ENCODE peak calls at places on chromosomes 5 and 9, in four cellular contexts. F, Q, E and W are unnamed samples.

GRCh38 chr9:81894891-81895290 is 33.3 kb upstream of the SPATA31D4 start:
- DNase-seq in Q (no peak), F (no peak), E (no peak), W (no peak)

GRCh38 chr9:114487607-114488300 is 17.5 kb downstream of the WHRN start:
- DNase-seq in Q (no peak), F (peak), E (peak), W (peak)

GRCh38 chr5:68932830-68933434 is 160.9 kb upstream of the SLC30A5 start:
- DNase-seq in E (peak), F (no peak), Q (no peak), W (peak)

GRCh38 chr5:135696317-135696716 is 117.5 kb upstream of the CXCL14 start:
- DNase-seq in E (no peak), Q (no peak), F (no peak), W (no peak)

GRCh38 chr9:106718996-106719395 is 144.0 kb upstream of the ZNF462 start:
- DNase-seq in F (no peak), E (no peak), Q (no peak), W (peak)

GRCh38 chr5:136924490-136924889 is 559.1 kb upstream of the TRPC7 start:
- DNase-seq in Q (no peak), E (no peak), F (no peak), W (no peak)

GRCh38 chr9:81848472-81848871 is 79.8 kb upstream of the SPATA31D4 start:
- DNase-seq in E (no peak), F (no peak), Q (no peak), W (peak)

GRCh38 chr5:77359231-77359630 is 132.9 kb downstream of the WDR41 start:
- DNase-seq in Q (no peak), F (no peak), E (no peak), W (no peak)

GRCh38 chr9:33151007-33151557 is 16.1 kb downstream of the B4GALT1 start:
- DNase-seq in F (no peak), E (peak), Q (peak), W (peak)

GRCh38 chr9:6925841-6926240 is 168.1 kb downstream of the KDM4C start:
- DNase-seq in F (no peak), E (no peak), Q (no peak), W (no peak)

GRCh38 chr9:14212116-14212515 is 101.8 kb downstream of the NFIB start:
- DNase-seq in F (no peak), E (no peak), Q (no peak), W (peak)

GRCh38 chr5:139131062-139131856 is 66.9 kb downstream of the SIL1 start:
- DNase-seq in F (no peak), E (no peak), Q (no peak), W (no peak)

GRCh38 chr9:78234810-78235209 is 1.1 kb upstream of the CEP78 start:
- DNase-seq in E (no peak), F (no peak), Q (no peak), W (peak)

GRCh38 chr9:91154686-91155085 is 207.0 kb downstream of the AUH start:
- DNase-seq in E (no peak), F (no peak), Q (no peak), W (peak)

GRCh38 chr9:137744632-137745183 is 125.9 kb downstream of the EHMT1 start:
- DNase-seq in F (no peak), E (no peak), Q (no peak), W (no peak)

GRCh38 chr5:172035039-172035438 is 28.6 kb upstream of the FBXW11 start:
- DNase-seq in Q (no peak), F (no peak), E (no peak), W (no peak)

GRCh38 chr5:110851357-110851756 is 112.5 kb downstream of the SLC25A46 start:
- DNase-seq in F (no peak), E (no peak), Q (no peak), W (no peak)

GRCh38 chr9:127897194-127897692 is 2.2 kb downstream of the ST6GALNAC6 start:
- DNase-seq in F (no peak), Q (peak), E (peak), W (peak)

DNA sequence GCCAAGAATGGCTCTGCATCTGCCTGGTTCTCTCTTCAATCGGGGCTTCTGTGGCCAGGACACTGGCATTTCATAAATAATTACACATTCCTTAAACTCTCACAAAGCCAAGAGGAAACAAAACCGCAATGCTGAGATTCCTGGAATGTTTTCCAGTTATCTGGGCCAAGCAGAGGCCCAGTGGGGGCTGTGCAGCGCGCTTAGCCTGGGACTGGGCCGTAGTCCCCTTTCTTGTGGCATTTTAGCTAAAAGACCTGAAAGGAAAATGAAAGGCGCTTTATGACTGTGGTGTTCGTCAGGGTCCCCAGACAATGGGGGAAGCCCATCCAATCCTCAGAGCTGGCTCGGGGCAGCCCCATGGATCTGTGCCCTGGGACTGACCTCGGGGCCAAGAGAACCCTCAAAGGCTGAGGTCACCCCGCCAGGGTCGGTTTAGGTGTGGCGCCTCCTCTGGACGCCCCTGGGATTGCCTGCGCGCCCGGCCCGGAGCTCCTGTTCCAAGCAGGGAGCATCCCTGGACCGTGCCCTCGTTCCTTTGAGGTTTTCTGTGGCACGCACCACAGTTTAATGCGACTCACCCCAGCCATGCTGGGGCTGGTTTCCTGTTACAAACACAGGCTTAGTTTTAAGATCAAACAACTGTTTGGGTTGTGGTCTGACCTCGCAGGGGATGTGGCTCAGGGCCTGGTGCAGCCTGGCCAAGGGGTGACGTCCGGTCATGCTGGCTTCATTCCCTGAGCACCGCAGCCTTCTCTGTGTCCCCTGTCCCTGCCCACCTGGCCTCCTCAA is 51.5 kb upstream of the NKD2 start:
- DNase-seq in E (peak), F (no peak), Q (no peak), W (peak)
- TF ChIP-seq CTCF in E (peak), F (no peak), Q (peak), W (peak)

GRCh38 chr9:27193886-27194285 is 84.9 kb downstream of the TEK start:
- DNase-seq in F (no peak), E (no peak), Q (no peak), W (peak)

GRCh38 chr9:27195191-27195590 is 86.2 kb downstream of the TEK start:
- DNase-seq in F (no peak), E (no peak), Q (no peak), W (peak)

GRCh38 chr9:27196383-27196782 is 87.4 kb downstream of the TEK start:
- DNase-seq in F (no peak), Q (no peak), E (no peak), W (no peak)

GRCh38 chr9:27192291-27192960 is 83.4 kb downstream of the TEK start:
- DNase-seq in F (no peak), E (no peak), Q (peak), W (no peak)

DNA sequence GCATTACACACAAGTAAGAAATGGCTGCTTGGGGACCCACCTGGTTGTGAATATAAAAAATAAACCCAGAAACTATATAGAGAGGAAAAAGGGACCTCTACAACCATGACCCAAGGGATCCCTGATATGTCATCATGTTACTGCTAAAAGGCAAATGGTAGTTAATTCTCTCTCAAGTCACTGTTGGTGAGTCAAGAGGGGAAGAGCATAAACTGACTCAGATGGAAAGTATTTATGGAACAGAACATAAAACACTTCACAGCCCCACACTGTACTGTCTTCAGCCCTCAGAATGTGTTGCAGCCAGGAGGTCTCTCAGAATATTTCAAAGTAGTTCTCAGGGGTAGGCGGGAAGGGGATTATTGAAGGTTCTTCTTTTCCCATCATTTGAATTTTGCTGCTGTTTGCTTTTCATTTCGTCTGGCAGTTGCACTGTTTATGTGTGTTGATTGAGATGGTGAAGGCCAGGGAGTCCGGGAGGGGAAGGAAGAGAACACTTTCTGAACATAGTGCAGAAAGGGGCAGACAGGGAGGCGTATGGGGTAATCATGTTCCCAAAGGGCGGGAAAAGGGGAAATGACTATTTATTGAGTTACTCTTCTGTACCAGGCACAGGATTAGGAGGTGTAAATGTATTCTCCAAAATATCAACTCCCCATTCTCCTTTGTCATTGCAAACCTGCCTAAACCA is 85.5 kb downstream of the TEK start:
- DNase-seq in E (peak), F (no peak), Q (no peak), W (peak)
- H3K4me3 ChIP-seq in E (no peak), F (no peak), Q (no peak), W (no peak)

GRCh38 chr5:31251032-31251431 is 57.5 kb downstream of the CDH6 start:
- DNase-seq in E (peak), Q (no peak), F (no peak), W (no peak)
- TF ChIP-seq CTCF in E (peak), Q (no peak), F (no peak), W (no peak)

GRCh38 chr9:92402359-92402758 is 2.0 kb downstream of the OGN start:
- DNase-seq in Q (no peak), E (no peak), F (no peak), W (no peak)
- H3K4me3 ChIP-seq in Q (no peak), E (no peak), F (no peak), W (no peak)

DNA sequence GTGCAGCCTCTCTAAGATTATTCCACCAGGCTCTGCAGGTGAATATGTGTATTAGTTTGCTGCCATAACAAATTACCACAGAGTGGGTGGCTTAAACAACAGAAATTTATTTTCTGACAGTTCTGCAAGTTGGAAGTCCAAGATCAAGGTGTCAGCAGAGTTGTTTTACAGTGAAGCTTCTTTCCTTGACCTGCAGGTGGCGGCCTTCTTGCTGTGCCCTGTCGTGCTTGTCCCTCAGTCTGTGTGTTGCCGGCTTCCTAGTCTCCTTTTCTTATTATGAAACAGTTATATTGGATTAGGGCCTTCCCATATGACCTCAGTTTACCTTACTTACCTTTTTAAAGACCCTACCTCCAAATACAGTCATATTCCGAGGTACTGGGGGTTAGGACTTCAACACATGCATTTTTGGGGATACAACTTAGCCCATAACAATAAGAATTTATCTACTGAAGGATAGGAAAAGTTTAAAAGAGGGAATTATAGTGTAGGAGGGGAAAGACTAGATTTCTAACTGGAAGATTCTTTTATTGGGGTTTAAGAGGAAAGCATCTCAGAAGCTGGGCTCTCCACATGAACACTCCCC is 97.4 kb downstream of the OSTF1 start:
- DNase-seq in F (peak), Q (no peak), E (peak), W (peak)
- TF ChIP-seq CTCF in F (peak), Q (peak), E (peak), W (peak)

GRCh38 chr5:142014911-142015584 is 2.2 kb upstream of the GNPDA1 start:
- DNase-seq in Q (no peak), F (peak), E (peak), W (peak)

GRCh38 chr5:142016576-142016975 is 3.7 kb upstream of the GNPDA1 start:
- DNase-seq in Q (no peak), F (no peak), E (no peak), W (no peak)

GRCh38 chr5:142017832-142018427 is 5.1 kb upstream of the GNPDA1 start:
- DNase-seq in F (no peak), Q (no peak), E (peak), W (peak)

GRCh38 chr5:142013734-142014495 is 1.1 kb upstream of the GNPDA1 start:
- DNase-seq in F (no peak), E (no peak), Q (peak), W (peak)

GRCh38 chr5:142015781-142016533 is 3.1 kb upstream of the GNPDA1 start:
- DNase-seq in Q (no peak), E (peak), F (peak), W (peak)
- H3K4me3 ChIP-seq in Q (no peak), E (no peak), F (no peak), W (no peak)

GRCh38 chr5:157351386-157352089 is 85.6 kb downstream of the CYFIP2 start:
- DNase-seq in Q (no peak), E (no peak), F (no peak), W (no peak)

GRCh38 chr5:157357823-157358222 is 91.9 kb downstream of the CYFIP2 start:
- DNase-seq in F (no peak), Q (no peak), E (no peak), W (no peak)

GRCh38 chr5:157356576-157356975 is 90.7 kb downstream of the CYFIP2 start:
- DNase-seq in E (no peak), Q (no peak), F (no peak), W (no peak)

GRCh38 chr5:157352756-157353340 is 86.9 kb downstream of the CYFIP2 start:
- DNase-seq in Q (no peak), F (no peak), E (no peak), W (no peak)

DNA sequence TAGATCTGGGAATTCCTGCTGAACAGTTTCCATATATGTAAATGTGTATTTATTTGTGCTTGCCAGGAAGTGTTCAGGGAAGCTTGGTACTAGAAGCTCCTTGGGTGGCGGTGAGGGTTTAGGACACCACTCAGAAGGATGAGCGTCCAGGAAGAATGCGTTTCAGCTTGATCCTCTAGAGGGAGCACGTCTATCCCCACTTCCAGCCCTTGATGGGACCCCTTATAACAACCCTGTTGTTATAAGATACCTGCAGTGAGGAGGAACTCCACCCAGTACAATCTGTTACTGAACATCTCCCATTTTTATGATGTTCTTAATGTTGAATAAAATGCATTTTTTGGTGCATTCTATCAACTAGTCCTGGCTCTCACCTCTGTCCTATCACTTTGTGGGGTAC is 88.9 kb downstream of the CYFIP2 start:
- DNase-seq in Q (no peak), F (no peak), E (peak), W (no peak)
- TF ChIP-seq CTCF in Q (peak), F (no peak), E (peak), W (peak)